ENCODE peak calls at places on chromosomes 4 and X, in six cellular contexts. F, V, T, H, K and P are unnamed samples.

GRCh38 chrX:49704692-49705404 is 9.1 kb upstream of the PAGE1 start:
- DNase-seq in F (no peak), V (no peak), T (no peak), H (no peak), K (no peak), P (no peak)

GRCh38 chr4:17490575-17491059 is 21.3 kb downstream of the QDPR start:
- DNase-seq in F (no peak), V (no peak), T (no peak), H (no peak), K (peak; percentile 93), P (no peak)

GRCh38 chr4:72302981-72303704 is 265.9 kb downstream of the ADAMTS3 start:
- DNase-seq in F (no peak), V (no peak), T (no peak), H (peak; percentile 43), K (peak; percentile 44), P (no peak)

GRCh38 chrX:102840871-102841705 is 96.0 kb upstream of the RAB40AL start:
- DNase-seq in F (no peak), V (no peak), T (no peak), H (no peak), K (no peak), P (no peak)

GRCh38 chrX:39972340-39972739 is 125.4 kb downstream of the BCOR start:
- DNase-seq in F (no peak), V (no peak), T (peak; percentile 13), H (no peak), K (no peak), P (no peak)

GRCh38 chr4:90078440-90078839 is 48.8 kb upstream of the CCSER1 start:
- DNase-seq in F (no peak), V (no peak), T (no peak), H (no peak), K (no peak), P (no peak)

GRCh38 chrX:72554448-72555140 is 18.0 kb downstream of the HDAC8 start:
- DNase-seq in F (peak; percentile 26), V (no peak), T (no peak), H (no peak), K (no peak), P (no peak)

GRCh38 chr4:26671111-26671510 is 87.2 kb downstream of the TBC1D19 start:
- DNase-seq in F (no peak), V (no peak), T (no peak), H (no peak), K (no peak), P (no peak)

GRCh38 chrX:9166566-9166909 is 132.6 kb upstream of the FAM9B start:
- DNase-seq in F (no peak), V (no peak), T (no peak), H (no peak), K (peak; percentile 41), P (no peak)

GRCh38 chr4:186554485-186554884 is 882 bp downstream of the MTNR1A start:
- DNase-seq in F (peak; percentile 76), V (no peak), T (no peak), H (no peak), K (no peak), P (no peak)

GRCh38 chr4:102783006-102783405 is 22.2 kb upstream of the MANBA start:
- DNase-seq in F (no peak), V (no peak), T (no peak), H (no peak), K (no peak), P (no peak)

GRCh38 chrX:47840106-47840505 is 3.4 kb downstream of the ZNF81 start:
- DNase-seq in F (no peak), V (no peak), T (no peak), H (no peak), K (no peak), P (no peak)

GRCh38 chr4:122798101-122798500 is 28.5 kb upstream of the FGF2 start:
- DNase-seq in F (no peak), V (no peak), T (peak; percentile 70), H (peak; percentile 26), K (no peak), P (peak; percentile 70)

GRCh38 chr4:173189117-173189693 is 20.6 kb downstream of the GALNT7 start:
- DNase-seq in F (no peak), V (no peak), T (no peak), H (no peak), K (no peak), P (no peak)

GRCh38 chr4:155164705-155165104 is 43.7 kb upstream of the NPY2R start:
- DNase-seq in F (no peak), V (no peak), T (no peak), H (no peak), K (no peak), P (no peak)

GRCh38 chr4:10115657-10116624 is 658 bp downstream of the WDR1 start:
- DNase-seq in F (peak; percentile 90), V (peak; percentile 64), T (no peak), H (no peak), K (peak; percentile 68), P (peak; percentile 82)

GRCh38 chr4:126109836-126110235 is 795.1 kb downstream of the FAT4 start:
- DNase-seq in F (no peak), V (no peak), T (no peak), H (no peak), K (no peak), P (no peak)

DNA sequence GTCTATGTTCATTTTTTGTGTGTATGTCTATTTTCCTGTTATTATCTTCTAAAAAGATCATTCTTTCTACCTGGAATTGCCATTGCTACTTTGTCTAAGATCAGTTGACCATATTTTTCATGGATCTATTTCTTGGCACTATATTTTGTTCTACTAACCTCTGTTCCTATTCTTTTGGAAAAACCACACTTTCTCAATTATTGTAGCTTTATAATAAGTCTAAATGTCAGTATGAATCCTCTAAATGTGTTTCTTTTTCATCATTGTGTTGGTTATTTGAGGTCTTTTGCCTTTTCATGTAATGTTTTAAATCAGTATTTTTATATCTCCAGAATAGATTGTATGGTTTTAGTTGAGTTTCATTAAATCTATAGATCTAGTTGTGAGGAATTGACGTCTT is 798.3 kb downstream of the FAT4 start:
- DNase-seq in F (no peak), V (no peak), T (no peak), H (no peak), K (no peak), P (no peak)
- H3K9me3 ChIP-seq in F (peaks cover 24% of the 10 kb centered on the region), V (no peaks in the 10 kb centered on the region), T (peaks cover 62% of the 10 kb centered on the region), H (no peaks in the 10 kb centered on the region), K (no peaks in the 10 kb centered on the region), P (no peaks in the 10 kb centered on the region)

GRCh38 chr4:68465058-68465457 is 17.8 kb downstream of the TMPRSS11E start:
- DNase-seq in F (no peak), V (no peak), T (no peak), H (no peak), K (no peak), P (no peak)

GRCh38 chr4:68463796-68464195 is 16.5 kb downstream of the TMPRSS11E start:
- DNase-seq in F (no peak), V (no peak), T (no peak), H (no peak), K (no peak), P (no peak)

GRCh38 chr4:68469482-68469881 is 22.2 kb downstream of the TMPRSS11E start:
- DNase-seq in F (no peak), V (no peak), T (no peak), H (no peak), K (no peak), P (no peak)

GRCh38 chr4:68466751-68467150 is 19.5 kb downstream of the TMPRSS11E start:
- DNase-seq in F (no peak), V (no peak), T (no peak), H (no peak), K (no peak), P (no peak)

DNA sequence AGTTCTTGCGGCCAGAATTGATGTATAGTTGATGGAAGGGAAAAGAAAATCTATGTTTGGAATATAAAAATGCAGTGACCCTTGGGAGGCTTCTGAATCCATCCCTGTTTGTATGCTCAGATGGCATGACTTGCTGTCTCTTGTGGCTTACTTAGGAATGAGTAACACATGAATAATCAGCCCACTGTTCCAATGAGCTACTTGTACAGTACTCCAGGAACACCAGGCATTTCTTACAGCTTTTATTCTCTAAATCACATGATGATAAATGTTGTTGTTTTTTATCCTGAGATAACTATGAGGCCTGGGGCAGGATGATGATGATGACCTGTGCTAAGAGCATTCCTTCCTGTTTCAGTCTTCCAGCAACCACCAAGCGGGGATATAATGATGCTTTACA is 18.9 kb downstream of the TMPRSS11E start:
- DNase-seq in F (no peak), V (no peak), T (no peak), H (no peak), K (no peak), P (no peak)
- H3K4me1 ChIP-seq in F (no peaks in the 10 kb centered on the region), V (no peaks in the 10 kb centered on the region), T (no peaks in the 10 kb centered on the region), H (no peaks in the 10 kb centered on the region), K (no peaks in the 10 kb centered on the region), P (no peaks in the 10 kb centered on the region)

DNA sequence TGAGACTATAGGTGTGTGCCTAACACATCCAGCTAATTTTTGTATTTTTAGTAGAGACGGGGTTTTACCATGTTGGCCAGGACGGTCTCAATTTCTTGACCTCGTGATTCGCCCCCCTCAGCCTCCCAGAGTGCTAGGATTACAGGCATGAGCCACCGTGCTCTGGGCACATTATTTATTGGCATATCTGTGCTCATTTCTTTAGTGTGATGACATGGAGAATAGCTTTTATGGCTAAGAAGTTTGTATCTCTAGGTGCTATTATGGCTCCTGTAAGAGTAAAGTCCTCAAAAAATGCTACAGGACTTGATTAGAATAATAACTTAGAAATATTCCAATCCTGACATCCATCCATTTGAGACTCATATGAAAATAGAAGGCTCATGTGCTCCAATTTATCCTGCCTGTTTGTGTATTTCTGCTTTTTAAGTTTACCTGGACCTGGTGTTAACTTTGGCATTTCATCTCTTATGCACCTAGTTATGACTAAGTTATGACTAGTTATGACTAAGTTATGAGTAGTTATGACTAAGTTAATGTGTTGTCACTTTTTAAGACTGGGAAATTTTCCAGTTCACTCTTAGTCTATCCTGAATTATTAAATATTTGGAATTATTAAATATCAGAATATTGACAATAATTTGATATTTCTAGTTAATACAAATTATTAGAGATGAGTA is 36.4 kb upstream of the UNC5C start:
- DNase-seq in F (no peak), V (no peak), T (no peak), H (no peak), K (no peak), P (no peak)
- H3K9me3 ChIP-seq in F (no peaks in the 10 kb centered on the region), V (no peaks in the 10 kb centered on the region), T (peaks cover 11% of the 10 kb centered on the region), H (no peaks in the 10 kb centered on the region), K (no peaks in the 10 kb centered on the region), P (no peaks in the 10 kb centered on the region)

DNA sequence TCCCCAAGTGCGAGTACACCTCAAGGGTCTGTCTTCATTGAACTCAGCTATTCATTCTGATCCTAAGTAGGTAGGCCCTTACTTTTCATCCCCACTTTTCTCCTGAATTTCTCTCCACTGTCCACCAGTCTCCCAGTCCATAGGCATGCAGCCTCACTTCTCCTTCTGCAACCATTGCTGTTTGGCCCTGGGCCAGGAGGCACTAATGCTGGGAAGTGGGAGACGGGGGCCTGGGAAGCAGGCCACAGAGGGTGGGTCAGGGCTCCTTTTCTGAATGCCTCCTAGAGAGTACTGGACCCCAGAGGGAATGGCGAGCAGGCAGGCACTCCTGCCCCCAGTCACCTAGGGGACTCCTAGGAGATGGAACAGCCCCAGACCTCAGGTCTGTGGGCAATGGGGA is 203.5 kb upstream of the RPL34 start:
- DNase-seq in F (no peak), V (no peak), T (no peak), H (no peak), K (no peak), P (peak; percentile 23)
- H3K4me1 ChIP-seq in F (no peaks in the 10 kb centered on the region), V (no peaks in the 10 kb centered on the region), T (no peaks in the 10 kb centered on the region), H (no peaks in the 10 kb centered on the region), K (no peaks in the 10 kb centered on the region), P (no peaks in the 10 kb centered on the region)